ENCODE peak calls at places on chromosome X, in seven cellular contexts. G is right lobe of liver; I is uterus; K is CD4-positive, alpha-beta memory T cell; R is ascending aorta; Z is CD8-positive, alpha-beta T cell; T is A549. J is an unnamed sample.
A peak's percentile ranks its signal among the peaks of the same experiment; 100 is the strongest.

GRCh38 chrX:64977051-64977450 is 801 bp upstream of the ZC4H2 start:
- DNase-seq in G (no peak), I (no peak), K (no peak), R (no peak), Z (no peak), T (no peak), J (no peak)

GRCh38 chrX:151975736-151976275 is 1.3 kb upstream of the GABRE start:
- DNase-seq in G (no peak), I (no peak), K (no peak), R (no peak), Z (no peak), T (no peak), J (no peak)

GRCh38 chrX:67435536-67435935 is 108.3 kb upstream of the AR start:
- DNase-seq in G (peak; percentile 43), I (no peak), K (no peak), R (no peak), Z (no peak), T (no peak), J (no peak)

GRCh38 chrX:149259241-149259640 is 245.9 kb downstream of the IDS start:
- DNase-seq in G (no peak), I (no peak), K (no peak), R (no peak), Z (no peak), T (no peak), J (no peak)

GRCh38 chrX:63930140-63930539 is 145.1 kb upstream of the ARHGEF9 start:
- DNase-seq in G (no peak), I (no peak), K (no peak), R (no peak), Z (no peak), T (no peak), J (no peak)

GRCh38 chrX:41733939-41734338 is 10.0 kb downstream of the GPR82 start:
- DNase-seq in G (no peak), I (no peak), K (no peak), R (no peak), Z (no peak), T (no peak), J (no peak)

GRCh38 chrX:110432066-110432465 is 73.4 kb downstream of the RTL9 start:
- DNase-seq in G (no peak), I (no peak), K (no peak), R (no peak), Z (no peak), T (no peak), J (no peak)

GRCh38 chrX:77788050-77788449 is 2.0 kb upstream of the ATRX start:
- DNase-seq in G (no peak), I (no peak), K (peak; percentile 41), R (no peak), Z (no peak), T (peak; percentile 66), J (peak; percentile 62)

GRCh38 chrX:119817130-119817690 is 25.8 kb upstream of the RPL39 start:
- DNase-seq in G (no peak), I (no peak), K (no peak), R (no peak), Z (no peak), T (no peak), J (no peak)

GRCh38 chrX:49258749-49259124 is 5.8 kb downstream of the FOXP3 start:
- DNase-seq in G (no peak), I (no peak), K (no peak), R (no peak), Z (no peak), T (no peak), J (no peak)

GRCh38 chrX:131783555-131784338 is 239.4 kb upstream of the STK26 start:
- DNase-seq in G (no peak), I (peak; percentile 85), K (no peak), R (peak; percentile 90), Z (no peak), T (no peak), J (peak; percentile 88)

GRCh38 chrX:134911348-134911747 is 79.4 kb upstream of the SMIM10 start:
- DNase-seq in G (no peak), I (no peak), K (no peak), R (no peak), Z (no peak), T (no peak), J (no peak)

GRCh38 chrX:47483310-47484268 is 567 bp upstream of the ZNF41 start:
- DNase-seq in G (peak; percentile 54), I (peak; percentile 29), K (no peak), R (no peak), Z (no peak), T (no peak), J (no peak)

GRCh38 chrX:38206036-38206435 is 14.6 kb downstream of the SRPX start:
- DNase-seq in G (no peak), I (no peak), K (no peak), R (no peak), Z (no peak), T (no peak), J (no peak)

GRCh38 chrX:106919932-106920452 is at the start of gene CLDN2:
- DNase-seq in G (no peak), I (no peak), K (no peak), R (no peak), Z (no peak), T (no peak), J (no peak)

GRCh38 chrX:111329370-111329769 is 59.1 kb upstream of the CAPN6 start:
- DNase-seq in G (no peak), I (no peak), K (no peak), R (no peak), Z (no peak), T (no peak), J (no peak)

GRCh38 chrX:1308476-1308875 is 28.1 kb upstream of the IL3RA start:
- DNase-seq in G (no peak), I (no peak), K (no peak), R (no peak), Z (no peak), T (no peak), J (no peak)

GRCh38 chrX:8413279-8413678 is 51.4 kb upstream of the VCX3B start:
- DNase-seq in G (no peak), I (no peak), K (no peak), R (no peak), Z (no peak), T (no peak), J (no peak)

GRCh38 chrX:118495958-118496762 is 545 bp downstream of the DOCK11 start:
- DNase-seq in G (peak; percentile 74), I (peak; percentile 34), K (peak; percentile 91), R (peak; percentile 74), Z (peak; percentile 89), T (no peak), J (peak; percentile 63)

GRCh38 chrX:41923257-41923924 is at the start of gene CASK:
- DNase-seq in G (peak; percentile 95), I (peak; percentile 91), K (peak; percentile 90), R (peak; percentile 95), Z (peak; percentile 84), T (peak; percentile 52), J (peak; percentile 87)

GRCh38 chrX:65576160-65576559 is 41.6 kb upstream of the LAS1L start:
- DNase-seq in G (no peak), I (no peak), K (no peak), R (no peak), Z (no peak), T (no peak), J (no peak)

GRCh38 chrX:23816179-23816578 is 33.2 kb downstream of the SAT1 start:
- DNase-seq in G (no peak), I (no peak), K (no peak), R (no peak), Z (no peak), T (no peak), J (no peak)

GRCh38 chrX:69124108-69124507 is 41.1 kb downstream of the PJA1 start:
- DNase-seq in G (no peak), I (no peak), K (no peak), R (no peak), Z (no peak), T (no peak), J (no peak)

GRCh38 chrX:2351321-2351720 is 149.5 kb downstream of the DHRSX start:
- DNase-seq in G (no peak), I (peak; percentile 26), K (no peak), R (no peak), Z (no peak), T (peak; percentile 48), J (no peak)

GRCh38 chrX:41796577-41796976 is 72.6 kb downstream of the GPR82 start:
- DNase-seq in G (no peak), I (no peak), K (peak; percentile 37), R (no peak), Z (no peak), T (no peak), J (no peak)

GRCh38 chrX:42247241-42247640 is 323.9 kb upstream of the CASK start:
- DNase-seq in G (no peak), I (no peak), K (no peak), R (no peak), Z (no peak), T (no peak), J (no peak)

GRCh38 chrX:119069128-119069527 is 3.7 kb upstream of the CT47C1 start:
- DNase-seq in G (no peak), I (no peak), K (no peak), R (no peak), Z (no peak), T (no peak), J (no peak)

DNA sequence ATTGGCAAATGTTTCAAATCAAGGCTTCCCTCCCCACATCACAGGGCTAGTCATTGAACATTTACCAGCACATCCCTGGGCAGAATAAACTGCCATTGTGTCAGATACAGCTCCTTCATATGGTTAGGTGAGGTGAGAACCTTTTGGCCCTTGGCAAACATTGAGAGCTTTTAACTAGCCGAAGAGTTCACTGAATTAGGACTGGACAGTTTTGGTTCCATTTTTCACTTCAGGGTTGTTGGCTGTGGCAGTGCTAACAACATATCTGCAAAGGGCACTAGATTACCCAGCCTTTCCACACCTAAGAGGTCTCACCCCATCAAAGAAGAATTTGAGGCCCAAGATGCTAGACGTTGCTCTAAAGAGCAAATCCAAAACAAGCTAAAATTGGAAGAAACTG is 180.7 kb downstream of the GUCY2F start:
- DNase-seq in G (no peak), I (no peak), K (no peak), R (no peak), Z (no peak), T (no peak), J (no peak)
- H3K4me1 ChIP-seq in G (no peaks in the 10 kb centered on the region), I (no peaks in the 10 kb centered on the region), K (no peaks in the 10 kb centered on the region), R (no peaks in the 10 kb centered on the region), Z (no peaks in the 10 kb centered on the region), T (no peaks in the 10 kb centered on the region), J (no peaks in the 10 kb centered on the region)

GRCh38 chrX:153883163-153883843 is 2.7 kb downstream of the L1CAM start:
- DNase-seq in G (no peak), I (no peak), K (no peak), R (no peak), Z (no peak), T (no peak), J (no peak)
- H3K4me1 ChIP-seq in G (no peaks in the 10 kb centered on the region), I (no peaks in the 10 kb centered on the region), K (peaks cover 9% of the 10 kb centered on the region), R (no peaks in the 10 kb centered on the region), Z (peaks cover 9% of the 10 kb centered on the region), T (peaks cover 21% of the 10 kb centered on the region), J (peaks cover 15% of the 10 kb centered on the region)

DNA sequence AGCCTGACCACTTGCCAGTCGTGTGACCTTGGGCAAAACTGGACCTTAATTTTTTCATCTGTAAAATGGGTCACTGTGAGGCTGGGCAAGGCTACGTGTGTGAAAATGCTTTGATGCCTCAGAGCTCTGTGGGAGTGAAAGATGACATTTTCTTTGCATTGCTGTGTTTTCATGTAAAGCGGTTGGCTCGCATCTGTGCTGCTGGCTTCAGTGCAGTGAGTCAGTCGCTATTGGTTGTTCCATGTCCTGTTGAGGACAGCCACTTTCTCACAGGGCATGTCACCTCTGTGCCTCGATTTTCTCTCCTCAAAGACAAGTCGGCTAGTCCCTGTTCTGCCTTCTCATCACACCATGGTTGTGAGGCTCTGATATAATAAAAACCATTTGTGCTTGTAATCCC is 4.4 kb downstream of the MTMR1 start:
- DNase-seq in G (no peak), I (no peak), K (no peak), R (no peak), Z (no peak), T (no peak), J (no peak)
- H3K4me1 ChIP-seq in G (no peaks in the 10 kb centered on the region), I (no peaks in the 10 kb centered on the region), K (peaks cover 51% of the 10 kb centered on the region), R (no peaks in the 10 kb centered on the region), Z (peaks cover 29% of the 10 kb centered on the region), T (peaks cover 6% of the 10 kb centered on the region), J (peaks cover 42% of the 10 kb centered on the region)

GRCh38 chrX:128464091-128464490 is 411.9 kb upstream of the ACTRT1 start:
- DNase-seq in G (no peak), I (no peak), K (no peak), R (no peak), Z (no peak), T (peak; percentile 2), J (no peak)
- H3K4me1 ChIP-seq in G (no peaks in the 10 kb centered on the region), I (no peaks in the 10 kb centered on the region), K (no peaks in the 10 kb centered on the region), R (no peaks in the 10 kb centered on the region), Z (no peaks in the 10 kb centered on the region), T (peaks cover 3% of the 10 kb centered on the region), J (no peaks in the 10 kb centered on the region)

J was measured in CD4-positive, CD25-positive, alpha-beta regulatory T cell.